ENCODE peak calls at places on chromosome 18, in five cellular contexts. A, P, L, I and W are unnamed samples.

GRCh38 chr18:46888965-46889364 is 28.3 kb downstream of the PIAS2 start:
- DNase-seq in L (no peak), I (no peak), A (no peak), P (no peak), W (no peak)

GRCh38 chr18:72871091-72871490 is 3.3 kb upstream of the NETO1 start:
- DNase-seq in A (no peak), P (peak; percentile 14), I (no peak), L (no peak), W (no peak)

GRCh38 chr18:70332694-70333093 is 43.8 kb downstream of the SOCS6 start:
- DNase-seq in P (peak; percentile 23), L (no peak), A (no peak), I (no peak), W (no peak)

GRCh38 chr18:8977166-8977565 is 125.3 kb upstream of the NDUFV2 start:
- DNase-seq in L (no peak), I (no peak), A (no peak), P (no peak), W (no peak)

GRCh38 chr18:71878226-71878625 is 665.9 kb downstream of the CBLN2 start:
- DNase-seq in I (no peak), A (no peak), P (no peak), L (no peak), W (no peak)

GRCh38 chr18:23838801-23839366 is 149.6 kb downstream of the LAMA3 start:
- DNase-seq in I (no peak), A (no peak), P (peak; percentile 68), L (no peak), W (no peak)

GRCh38 chr18:58567453-58568196 is 61.3 kb downstream of the ALPK2 start:
- DNase-seq in I (no peak), L (no peak), A (peak; percentile 33), P (peak; percentile 76), W (no peak)

GRCh38 chr18:34834897-34835296 is 124.8 kb downstream of the DTNA start:
- DNase-seq in P (no peak), A (no peak), I (no peak), L (no peak), W (no peak)

GRCh38 chr18:33154049-33154448 is 286.5 kb downstream of the CCDC178 start:
- DNase-seq in L (no peak), I (no peak), P (no peak), A (no peak), W (no peak)

GRCh38 chr18:42792731-42793130 is 322.8 kb downstream of the RIT2 start:
- DNase-seq in I (no peak), L (no peak), P (no peak), A (no peak), W (no peak)

GRCh38 chr18:48356909-48357631 is 52.1 kb downstream of the ZBTB7C start:
- DNase-seq in A (no peak), P (no peak), I (no peak), L (no peak), W (no peak)

GRCh38 chr18:44803019-44803650 is 122.4 kb downstream of the SETBP1 start:
- DNase-seq in I (no peak), L (no peak), A (peak; percentile 62), P (peak; percentile 47), W (no peak)

GRCh38 chr18:45254683-45255082 is 360.6 kb upstream of the SLC14A2 start:
- DNase-seq in A (peak; percentile 44), P (peak; percentile 48), L (peak; percentile 78), I (no peak), W (peak; percentile 89)

GRCh38 chr18:29321561-29321960 is 1144.6 kb upstream of the CDH2 start:
- DNase-seq in P (no peak), I (no peak), A (no peak), L (no peak), W (no peak)

GRCh38 chr18:22346342-22346967 is 71.3 kb downstream of the CTAGE1 start:
- DNase-seq in A (peak; percentile 71), I (no peak), P (peak; percentile 59), L (peak; percentile 82), W (no peak)

GRCh38 chr18:58541137-58541788 is 87.6 kb downstream of the ALPK2 start:
- DNase-seq in P (no peak), I (no peak), L (no peak), A (no peak), W (no peak)